ENCODE peak calls at places on chromosomes 4 and X, in eight cellular contexts. J is ecto neural progenitor cell, X is GM04504, M is amniotic stem cell, E is cardiac muscle cell, G is activated B cell treated with CpG ODN at 0.5 μM for 24 hours, U is progenitor cell of endocrine pancreas, Y is SJSA1. P is an unnamed sample.

GRCh38 chr4:102116121-102116520 is 229.2 kb downstream of the SLC39A8 start:
- DNase-seq in X (no peak), G (no peak), Y (no peak), E (no peak), M (no peak), U (no peak), J (no peak), P (no peak)

GRCh38 chr4:25524616-25525146 is 131.0 kb upstream of the SLC34A2 start:
- DNase-seq in E (no peak), G (no peak), M (no peak), U (no peak), J (no peak), Y (no peak), X (no peak), P (no peak)

GRCh38 chrX:111100191-111100590 is 4.2 kb downstream of the PAK3 start:
- DNase-seq in E (peak), U (peak), Y (peak), G (no peak), X (peak), J (no peak), M (peak), P (peak)

GRCh38 chr4:8911311-8912088 is 39.9 kb upstream of the HMX1 start:
- DNase-seq in Y (no peak), J (peak), E (no peak), M (no peak), G (peak), X (peak), U (peak), P (no peak)

GRCh38 chrX:15321447-15321846 is 6.0 kb upstream of the ASB11 start:
- DNase-seq in G (no peak), E (no peak), J (no peak), M (no peak), U (no peak), Y (no peak), X (no peak), P (no peak)

GRCh38 chr4:122152699-122153328 is 683 bp downstream of the BLTP1 start:
- DNase-seq in G (no peak), J (no peak), M (no peak), X (no peak), U (peak), Y (no peak), E (peak), P (peak)

GRCh38 chr4:76666940-76667532 is 230.9 kb downstream of the SOWAHB start:
- DNase-seq in G (no peak), E (no peak), M (no peak), U (no peak), X (no peak), J (no peak), Y (peak), P (peak)

GRCh38 chr4:157225096-157225495 is 4.6 kb downstream of the GRIA2 start:
- DNase-seq in U (no peak), M (no peak), J (no peak), X (no peak), G (no peak), E (no peak), Y (no peak), P (no peak)

GRCh38 chr4:4787421-4787820 is 72.0 kb upstream of the MSX1 start:
- DNase-seq in E (no peak), M (no peak), G (no peak), X (no peak), J (no peak), U (no peak), Y (no peak), P (no peak)

GRCh38 chr4:103996059-103996458 is 276.3 kb upstream of the TACR3 start:
- DNase-seq in X (no peak), J (no peak), E (peak), G (no peak), Y (peak), U (no peak), M (no peak), P (no peak)

GRCh38 chr4:173246719-173247118 is 78.1 kb downstream of the GALNT7 start:
- DNase-seq in E (no peak), X (no peak), M (no peak), Y (no peak), J (no peak), U (no peak), G (no peak), P (no peak)

GRCh38 chr4:162349395-162349794 is 185.6 kb upstream of the FSTL5 start:
- DNase-seq in M (no peak), J (no peak), X (no peak), U (no peak), E (no peak), Y (no peak), G (no peak), P (no peak)

GRCh38 chr4:58766763-58767162 is 1656.6 kb upstream of the IGFBP7 start:
- DNase-seq in X (no peak), G (no peak), M (no peak), Y (no peak), J (no peak), E (no peak), U (no peak), P (no peak)

GRCh38 chrX:22987452-22987851 is 12.3 kb upstream of the DDX53 start:
- DNase-seq in M (no peak), X (no peak), J (no peak), U (no peak), Y (no peak), E (no peak), G (no peak), P (no peak)

GRCh38 chrX:29215251-29215650 is 628.0 kb downstream of the IL1RAPL1 start:
- DNase-seq in Y (no peak), E (peak), X (no peak), M (no peak), G (no peak), U (no peak), J (no peak), P (peak)

GRCh38 chr4:186144180-186144579 is 39.7 kb downstream of the FAM149A start:
- DNase-seq in J (no peak), E (peak), X (no peak), U (no peak), G (no peak), Y (peak), M (peak), P (peak)

GRCh38 chr4:16048639-16049448 is 35.0 kb downstream of the PROM1 start:
- DNase-seq in Y (no peak), M (no peak), U (no peak), E (peak), X (no peak), G (no peak), J (no peak), P (no peak)

GRCh38 chrX:70970482-70970999 is 39.6 kb upstream of the SLC7A3 start:
- DNase-seq in Y (peak), X (no peak), U (no peak), G (no peak), M (no peak), J (no peak), E (peak), P (peak)

GRCh38 chr4:58166496-58166895 is 1056.3 kb upstream of the IGFBP7 start:
- DNase-seq in J (no peak), E (no peak), Y (no peak), U (no peak), M (no peak), X (no peak), G (no peak), P (no peak)

GRCh38 chrX:153417637-153418036 is 6.4 kb downstream of the ZFP92 start:
- DNase-seq in G (no peak), M (no peak), Y (no peak), U (no peak), E (no peak), J (no peak), X (no peak), P (no peak)

GRCh38 chr4:84920591-84920990 is 45.9 kb downstream of the WDFY3 start:
- DNase-seq in U (no peak), J (no peak), E (peak), M (no peak), X (peak), G (no peak), Y (no peak), P (peak)

GRCh38 chrX:103800318-103800717 is 23.7 kb downstream of the PLP1 start:
- DNase-seq in G (no peak), M (no peak), U (no peak), X (no peak), Y (no peak), J (no peak), E (no peak), P (no peak)

GRCh38 chrX:49838374-49838773 is 9.3 kb downstream of the PAGE4 start:
- DNase-seq in E (peak), Y (peak), M (no peak), U (no peak), G (no peak), J (no peak), X (peak), P (peak)